ENCODE peak calls at places on chromosomes 16 and 17, in nine cellular contexts. Y is substantia nigra; T is stimulated activated CD4-positive, alpha-beta T cell treated with anti-CD3 and anti-CD28 coated beads, Interleukin-12 subunit alpha, Interleukin-12 subunit beta, amount 100 ng/mL, for 4 hours; R is MV-4-11; F is pancreas; J is ovary; A is adipocyte; W is ascending aorta; I is cardiac fibroblast. E is an unnamed sample.

GRCh38 chr17:81457917-81458555 is 54.6 kb downstream of the ACTG1 start:
- DNase-seq in Y (no peak), T (no peak), R (no peak), F (no peak), J (no peak), A (no peak), W (no peak), I (no peak), E (no peak)

GRCh38 chr17:32882734-32883133 is 5.8 kb upstream of the MYO1D start:
- DNase-seq in Y (no peak), T (no peak), R (no peak), F (no peak), J (no peak), A (no peak), W (no peak), I (no peak), E (no peak)

GRCh38 chr16:88630941-88631340 is 7.4 kb upstream of the IL17C start:
- DNase-seq in Y (no peak), T (no peak), R (no peak), F (no peak), J (no peak), A (no peak), W (no peak), I (no peak), E (no peak)

GRCh38 chr17:34725008-34725407 is 145.6 kb downstream of the TMEM132E start:
- DNase-seq in Y (no peak), T (no peak), R (no peak), F (no peak), J (no peak), A (no peak), W (no peak), I (no peak), E (no peak)

GRCh38 chr17:45307290-45308015 is 9.4 kb downstream of the MAP3K14 start:
- DNase-seq in Y (no peak), T (no peak), R (peak; percentile 91), F (peak; percentile 57), J (peak; percentile 41), A (peak; percentile 94), W (no peak), I (peak; percentile 93), E (peak; percentile 68)

GRCh38 chr16:87581867-87582220 is 20.5 kb upstream of the JPH3 start:
- DNase-seq in Y (no peak), T (no peak), R (peak; percentile 80), F (peak; percentile 32), J (peak; percentile 94), A (peak; percentile 96), W (peak; percentile 75), I (peak; percentile 98), E (no peak)

GRCh38 chr17:69405096-69405495 is 9.4 kb upstream of the MAP2K6 start:
- DNase-seq in Y (no peak), T (no peak), R (no peak), F (no peak), J (no peak), A (no peak), W (no peak), I (no peak), E (no peak)

GRCh38 chr17:18324140-18325049 is 9.3 kb downstream of the SMCR8 start:
- DNase-seq in Y (no peak), T (no peak), R (no peak), F (no peak), J (no peak), A (no peak), W (no peak), I (no peak), E (no peak)

GRCh38 chr17:39666601-39667261 is 1.5 kb upstream of the PNMT start:
- DNase-seq in Y (peak; percentile 65), T (no peak), R (no peak), F (no peak), J (no peak), A (no peak), W (no peak), I (no peak), E (peak; percentile 32)